ENCODE peak calls at places on chromosomes 16 and 17, in four cellular contexts. U is GM20000, G is WERI-Rb-1, R is fibroblast of mammary gland. F is an unnamed sample.

GRCh38 chr17:69425978-69426377 is 11.5 kb downstream of the MAP2K6 start:
- DNase-seq in U (no peak), R (no peak), G (no peak), F (no peak)

GRCh38 chr16:49788936-49789335 is 67.0 kb downstream of the ZNF423 start:
- DNase-seq in R (peak), G (no peak), U (no peak), F (no peak)

GRCh38 chr16:1526608-1527555 is 6.6 kb upstream of the TMEM204 start:
- DNase-seq in G (no peak), U (no peak), R (no peak), F (no peak)

GRCh38 chr17:63517825-63518534 is 5.2 kb upstream of the KCNH6 start:
- DNase-seq in R (no peak), G (no peak), U (no peak), F (no peak)

GRCh38 chr16:16143038-16143763 is 80.1 kb downstream of the ABCC6 start:
- DNase-seq in R (no peak), G (peak), U (peak), F (no peak)

GRCh38 chr17:50785942-50786570 is 18.7 kb upstream of the ANKRD40CL start:
- DNase-seq in U (no peak), R (peak), G (peak), F (no peak)

GRCh38 chr16:82187829-82188228 is 17.8 kb upstream of the MPHOSPH6 start:
- DNase-seq in U (peak), G (no peak), R (no peak), F (no peak)

GRCh38 chr17:41397003-41397665 is at the start of gene KRT31:
- DNase-seq in U (no peak), G (no peak), R (no peak), F (no peak)

GRCh38 chr17:3835410-3836229 is 10.4 kb downstream of the NCBP3 start:
- DNase-seq in R (no peak), G (no peak), U (no peak), F (no peak)

GRCh38 chr16:87047221-87048037 is 269.8 kb downstream of the C16orf95 start:
- DNase-seq in G (peak), U (no peak), R (no peak), F (no peak)

GRCh38 chr17:50058296-50058945 is 2.5 kb downstream of the ITGA3 start:
- DNase-seq in U (no peak), R (no peak), G (no peak), F (peak)

GRCh38 chr17:64219571-64219970 is 43.5 kb downstream of the TEX2 start:
- DNase-seq in R (no peak), G (no peak), U (no peak), F (no peak)

GRCh38 chr17:74344658-74345057 is 17.0 kb downstream of the BTBD17 start:
- DNase-seq in R (no peak), G (no peak), U (no peak), F (peak)

GRCh38 chr17:76297436-76297835 is 10.6 kb downstream of the QRICH2 start:
- DNase-seq in U (no peak), R (no peak), G (no peak), F (no peak)

DNA sequence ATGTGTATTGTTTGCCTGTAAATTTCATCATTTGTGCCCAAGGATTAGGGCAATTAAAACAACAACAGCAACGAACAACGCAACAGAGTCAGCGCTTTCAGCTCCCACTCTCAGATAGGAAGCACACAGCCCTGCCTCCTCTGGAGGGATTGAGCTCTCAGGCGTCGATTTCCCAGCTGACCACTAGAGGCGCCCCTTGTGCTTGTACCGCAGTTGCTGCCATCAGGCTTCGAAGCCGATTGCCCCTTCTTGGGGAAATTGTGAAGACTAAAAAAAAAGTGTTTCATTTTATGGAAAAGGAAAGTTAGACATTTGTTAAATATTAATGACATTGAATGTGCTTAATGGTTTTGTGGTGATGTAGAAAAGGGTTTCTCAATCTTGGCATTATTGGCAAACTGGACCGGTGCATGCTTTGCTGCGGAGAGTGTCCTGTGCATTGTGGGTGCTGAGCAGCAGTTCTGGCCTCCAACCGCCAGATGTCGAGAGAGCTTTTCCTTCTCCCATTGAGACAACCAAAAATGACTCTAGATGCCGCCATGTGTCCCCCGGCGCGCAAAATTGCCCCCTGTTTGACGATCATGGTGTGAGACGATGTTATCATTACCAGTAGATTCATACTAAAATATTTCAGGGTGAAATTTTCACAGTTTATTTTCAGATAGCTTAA is 650.4 kb upstream of the RBFOX1 start:
- DNase-seq in R (no peak), U (peak), G (peak), F (no peak)
- TF ChIP-seq CTCF in R (peak), U (peak), G (peak), F (peak)

GRCh38 chr16:8510160-8510559 is 80.2 kb downstream of the TMEM114 start:
- DNase-seq in R (no peak), G (no peak), U (no peak), F (no peak)

GRCh38 chr16:8516471-8516870 is 73.8 kb downstream of the TMEM114 start:
- DNase-seq in R (no peak), U (no peak), G (no peak), F (no peak)

GRCh38 chr16:8517280-8517679 is 73.0 kb downstream of the TMEM114 start:
- DNase-seq in U (no peak), G (no peak), R (no peak), F (no peak)

GRCh38 chr16:8511464-8511863 is 78.8 kb downstream of the TMEM114 start:
- DNase-seq in R (no peak), G (no peak), U (no peak), F (no peak)

DNA sequence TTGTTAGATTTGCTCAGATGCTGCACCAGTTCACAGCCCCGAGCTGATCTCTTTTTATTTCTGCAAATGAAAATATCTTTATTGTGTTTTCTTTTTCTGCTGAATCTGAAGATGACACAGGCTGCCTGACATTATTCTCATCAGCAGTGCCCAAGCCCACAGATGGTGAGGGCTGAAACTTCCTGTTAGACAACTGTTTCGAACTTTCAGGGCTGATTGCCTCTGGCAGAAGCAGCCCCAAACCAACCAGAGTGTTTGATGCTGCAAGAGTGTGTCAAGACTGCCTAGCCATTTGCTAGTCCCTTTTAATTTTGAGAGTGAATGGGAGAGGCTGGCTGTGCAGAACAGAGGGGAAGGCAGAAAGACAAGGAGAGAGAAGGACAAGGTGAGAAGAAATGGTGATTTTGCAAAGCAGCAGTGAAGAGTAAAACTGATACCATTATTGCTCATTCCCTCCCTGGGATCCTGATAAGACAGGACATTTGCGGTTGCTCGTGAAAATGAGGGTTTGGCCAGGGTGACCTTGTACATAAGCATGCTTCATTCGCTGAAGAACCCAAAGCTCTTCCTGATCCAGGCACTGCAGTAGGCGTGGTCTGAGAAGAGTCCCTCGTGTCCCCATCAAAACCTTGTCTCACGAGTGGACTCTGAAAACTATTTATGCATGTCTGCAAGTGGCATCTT is 77.2 kb downstream of the TMEM114 start:
- DNase-seq in G (no peak), R (no peak), U (no peak), F (no peak)
- TF ChIP-seq CTCF in G (no peak), R (no peak), U (no peak), F (no peak)

GRCh38 chr16:30092373-30093010 is 768 bp upstream of the TBX6 start:
- DNase-seq in U (peak), R (peak), G (peak), F (peak)

GRCh38 chr16:30094541-30095165 is 1.4 kb downstream of the YPEL3 start:
- DNase-seq in U (no peak), R (no peak), G (no peak), F (no peak)

GRCh38 chr16:30088832-30089624 is 2.7 kb downstream of the TBX6 start:
- DNase-seq in G (no peak), U (no peak), R (no peak), F (no peak)

GRCh38 chr16:30090607-30091332 is 954 bp downstream of the TBX6 start:
- DNase-seq in U (no peak), R (no peak), G (no peak), F (no peak)

DNA sequence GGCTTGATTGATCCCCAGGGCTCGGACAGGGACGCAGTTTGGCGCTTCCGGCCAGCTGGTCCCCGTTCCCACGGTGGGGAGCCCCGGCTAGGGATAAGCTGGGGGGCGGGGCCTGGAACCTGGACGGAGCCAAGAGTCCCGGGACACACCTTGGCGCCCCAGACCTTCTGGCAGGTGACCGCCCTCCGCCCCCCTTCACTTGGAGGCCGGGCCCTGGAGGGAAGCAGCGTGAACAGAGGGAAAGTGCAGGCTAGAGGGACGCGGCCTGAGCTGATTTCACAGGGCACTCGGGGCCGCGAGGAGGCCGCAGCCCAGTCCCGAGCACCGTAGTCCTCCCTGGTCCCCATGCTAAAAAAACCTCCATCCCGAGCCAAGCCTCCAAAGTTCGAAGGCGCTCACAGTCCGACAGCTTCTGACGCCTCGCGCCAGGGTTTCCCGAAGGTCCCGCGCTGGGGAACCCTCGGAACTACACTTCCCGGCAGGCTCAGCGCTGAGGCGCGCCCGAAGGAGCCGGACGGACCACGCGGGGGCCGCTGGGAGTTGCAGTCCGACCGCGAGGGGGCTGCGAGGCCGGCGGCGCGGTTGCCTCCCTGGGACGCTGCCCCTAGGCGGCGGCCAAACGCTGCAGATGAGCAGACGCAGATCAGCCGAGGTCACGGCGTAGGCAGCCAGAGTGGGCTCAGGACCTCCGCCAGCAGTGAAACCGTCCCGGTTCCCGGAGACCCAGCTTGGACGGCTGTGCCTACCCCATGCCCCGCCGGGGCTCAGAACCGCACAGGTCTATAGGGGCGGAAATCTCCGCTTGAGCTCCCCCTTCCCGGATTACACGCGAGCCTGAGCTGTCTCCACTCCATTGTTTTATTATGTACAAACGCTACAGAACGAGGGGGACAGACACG is at the start of gene TBX6:
- DNase-seq in U (peak), G (peak), R (peak), F (peak)
- TF ChIP-seq CTCF in U (peak), G (peak), R (peak), F (no peak)

GRCh38 chr17:39688945-39689344 is 1.1 kb upstream of the PGAP3 start:
- DNase-seq in R (no peak), U (no peak), G (no peak), F (no peak)

GRCh38 chr17:39688475-39688835 is 598 bp upstream of the PGAP3 start:
- DNase-seq in R (no peak), G (no peak), U (no peak), F (no peak)

GRCh38 chr17:39684369-39685043 is 3.4 kb downstream of the PGAP3 start:
- DNase-seq in G (no peak), U (no peak), R (no peak), F (no peak)

GRCh38 chr17:39687101-39687545 is 734 bp downstream of the PGAP3 start:
- DNase-seq in U (no peak), R (no peak), G (peak), F (no peak)

GRCh38 chr17:39687546-39688474 is at the start of gene PGAP3:
- DNase-seq in U (peak), G (peak), R (peak), F (peak)
- TF ChIP-seq CTCF in U (no peak), G (peak), R (no peak), F (no peak)

DNA sequence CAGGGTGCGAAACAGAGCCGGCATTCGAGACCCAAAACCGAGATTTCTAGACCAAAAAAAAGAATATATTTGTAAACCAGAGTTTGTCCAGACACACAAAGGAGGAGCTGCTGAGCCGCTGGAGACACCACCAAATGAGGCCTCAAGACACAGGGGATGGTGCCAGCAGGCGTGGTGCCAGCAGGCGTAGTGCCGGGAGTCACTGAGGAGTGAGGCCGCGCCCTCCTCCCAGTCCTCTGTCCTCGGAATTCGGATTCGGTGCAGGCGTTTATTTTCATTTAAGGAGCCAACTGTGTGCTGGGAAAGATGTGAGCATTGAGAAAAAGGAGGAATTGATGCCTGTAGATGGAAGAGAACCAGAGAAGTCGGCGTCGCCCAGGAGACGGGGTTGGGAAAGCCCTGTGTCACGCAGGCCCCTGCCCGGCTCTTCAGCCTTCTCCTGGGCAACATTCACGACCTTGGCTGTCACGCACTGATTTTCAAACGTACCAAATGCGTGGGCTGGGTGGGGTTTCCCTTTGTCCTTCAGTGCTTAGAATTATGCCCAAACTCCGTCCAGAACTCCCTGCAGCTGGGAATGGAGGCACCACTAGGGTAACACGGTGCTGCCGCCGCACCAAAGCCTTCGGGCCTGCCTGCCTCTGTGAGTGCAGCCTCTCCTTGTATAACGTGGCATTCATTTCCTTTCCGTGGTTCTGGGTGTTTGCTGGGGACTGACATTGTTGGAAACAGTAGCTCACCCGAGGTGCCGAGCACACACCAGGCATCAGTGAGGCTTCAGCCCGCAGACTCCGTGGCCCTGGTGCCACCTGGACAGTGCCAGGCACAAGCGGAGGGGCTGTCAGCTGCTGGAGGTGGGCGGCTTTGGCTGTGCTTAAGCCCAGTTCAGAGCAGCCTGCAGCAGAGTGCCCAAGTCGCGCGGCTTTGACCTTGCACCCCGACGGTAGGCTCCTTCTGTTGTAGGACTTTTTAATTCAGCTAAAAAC is 49.0 kb upstream of the CHMP6 start:
- DNase-seq in U (no peak), R (peak), G (no peak), F (peak)
- TF ChIP-seq CTCF in U (no peak), R (peak), G (no peak), F (no peak)

GRCh38 chr16:77375396-77375795 is 59.4 kb downstream of the ADAMTS18 start:
- DNase-seq in U (no peak), R (no peak), G (no peak), F (no peak)

GRCh38 chr16:77374384-77374783 is 60.5 kb downstream of the ADAMTS18 start:
- DNase-seq in R (no peak), U (no peak), G (no peak), F (no peak)

GRCh38 chr16:77373726-77374125 is 61.1 kb downstream of the ADAMTS18 start:
- DNase-seq in R (no peak), U (no peak), G (no peak), F (no peak)

DNA sequence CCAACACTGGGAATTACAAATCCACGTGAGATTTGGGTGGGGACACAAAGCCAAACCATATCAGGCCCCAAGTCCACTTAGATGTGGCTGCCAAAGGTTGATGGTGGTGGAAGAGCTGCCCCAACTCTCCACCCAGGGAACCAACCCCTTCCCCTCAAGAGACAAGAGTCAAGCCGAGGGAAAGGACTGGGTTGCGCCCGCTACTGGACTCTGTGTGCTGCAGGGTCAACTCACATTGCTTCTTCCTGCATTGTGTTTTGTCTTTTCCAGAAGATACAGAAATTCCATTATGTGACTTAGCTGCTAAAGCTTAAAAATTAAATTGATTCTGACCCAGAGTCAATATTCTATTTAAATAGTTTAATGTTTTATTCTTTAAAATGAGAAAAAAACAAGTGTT is 58.5 kb downstream of the ADAMTS18 start:
- DNase-seq in G (no peak), U (peak), R (peak), F (no peak)
- TF ChIP-seq CTCF in G (peak), U (peak), R (peak), F (peak)

GRCh38 chr17:31506517-31506916 is 115.0 kb downstream of the RAB11FIP4 start:
- DNase-seq in R (no peak), U (no peak), G (no peak), F (no peak)

GRCh38 chr17:31509095-31509804 is 117.8 kb downstream of the RAB11FIP4 start:
- DNase-seq in G (no peak), R (no peak), U (no peak), F (no peak)

GRCh38 chr17:31510273-31511175 is 119.0 kb downstream of the RAB11FIP4 start:
- DNase-seq in U (no peak), R (no peak), G (no peak), F (no peak)

GRCh38 chr17:31509805-31510177 is 118.3 kb downstream of the RAB11FIP4 start:
- DNase-seq in G (no peak), R (no peak), U (no peak), F (no peak)

GRCh38 chr17:31508310-31509094 is 117.0 kb downstream of the RAB11FIP4 start:
- DNase-seq in U (peak), R (no peak), G (peak), F (no peak)
- TF ChIP-seq CTCF in U (peak), R (peak), G (peak), F (peak)

F was measured in CD14-positive monocyte.